ENCODE peak calls at places on chromosomes 4 and X, in four cellular contexts. B is GM20000, L is AG04450, X is heart right ventricle. Y is an unnamed sample.
A peak's percentile ranks its signal among the peaks of the same experiment; 100 is the strongest.

GRCh38 chr4:125316781-125317525 is 2.2 kb downstream of the FAT4 start:
- DNase-seq in B (no peak), L (no peak), X (peak; percentile 20), Y (peak; percentile 34)

GRCh38 chr4:73053974-73054480 is 15.5 kb downstream of the COX18 start:
- DNase-seq in B (no peak), L (no peak), X (no peak), Y (no peak)

GRCh38 chr4:184142121-184143000 is 75.3 kb downstream of the ENPP6 start:
- DNase-seq in B (no peak), L (no peak), X (no peak), Y (no peak)

GRCh38 chr4:52990706-52991105 is 128.6 kb downstream of the RASL11B start:
- DNase-seq in B (no peak), L (no peak), X (no peak), Y (no peak)

GRCh38 chr4:147546341-147546740 is 65.4 kb downstream of the EDNRA start:
- DNase-seq in B (no peak), L (peak; percentile 92), X (no peak), Y (no peak)

GRCh38 chrX:53356186-53356585 is 66.3 kb downstream of the SMC1A start:
- DNase-seq in B (no peak), L (no peak), X (no peak), Y (no peak)

GRCh38 chrX:12013220-12013619 is 125.1 kb upstream of the FRMPD4 start:
- DNase-seq in B (no peak), L (peak; percentile 13), X (no peak), Y (no peak)

GRCh38 chr4:99062120-99062519 is 26.5 kb downstream of the ADH5 start:
- DNase-seq in B (no peak), L (no peak), X (no peak), Y (no peak)

GRCh38 chr4:115687356-115687755 is 573.9 kb upstream of the NDST4 start:
- DNase-seq in B (no peak), L (no peak), X (no peak), Y (no peak)

GRCh38 chr4:169236901-169237626 is 33.7 kb downstream of the SH3RF1 start:
- DNase-seq in B (no peak), L (no peak), X (peak; percentile 14), Y (no peak)

GRCh38 chr4:26023191-26023972 is 109.4 kb downstream of the SMIM20 start:
- DNase-seq in B (no peak), L (no peak), X (no peak), Y (no peak)

GRCh38 chr4:88054909-88055308 is 47.5 kb downstream of the PKD2 start:
- DNase-seq in B (no peak), L (peak; percentile 38), X (peak; percentile 29), Y (no peak)

GRCh38 chr4:127141857-127142256 is 490.9 kb upstream of the INTU start:
- DNase-seq in B (no peak), L (no peak), X (no peak), Y (no peak)

GRCh38 chr4:104262678-104263077 is 232.0 kb downstream of the CXXC4 start:
- DNase-seq in B (no peak), L (no peak), X (no peak), Y (no peak)

GRCh38 chr4:57119054-57119651 is 9.0 kb upstream of the IGFBP7 start:
- DNase-seq in B (no peak), L (peak; percentile 74), X (peak; percentile 74), Y (no peak)

GRCh38 chr4:2078584-2078983 is 19.5 kb downstream of the NAT8L start:
- DNase-seq in B (no peak), L (no peak), X (no peak), Y (no peak)

GRCh38 chrX:9532349-9532748 is 67.5 kb downstream of the TBL1X start:
- DNase-seq in B (no peak), L (no peak), X (peak; percentile 10), Y (no peak)

Y was measured in lung.